ENCODE peak calls at places on chromosome 10, in four cellular contexts. D is HCT116, R is K562, A is HepG2. B is an unnamed sample.

GRCh38 chr10:11424456-11425287 is 186.8 kb downstream of the USP6NL start:
- DNase-seq in D (peak), R (peak), A (peak), B (peak)

GRCh38 chr10:59903871-59904270 is 2.5 kb downstream of the CCDC6 start:
- DNase-seq in D (no peak), R (no peak), A (no peak), B (no peak)

GRCh38 chr10:79628988-79629954 is 18.5 kb downstream of the SFTPA1 start:
- DNase-seq in D (no peak), R (no peak), A (peak), B (no peak)

GRCh38 chr10:122462533-122463465 is 1.4 kb downstream of the HTRA1 start:
- DNase-seq in D (no peak), R (no peak), A (no peak), B (peak)

GRCh38 chr10:27547482-27547881 is 43.4 kb downstream of the RAB18 start:
- DNase-seq in D (no peak), R (no peak), A (no peak), B (no peak)

GRCh38 chr10:79162861-79163662 is 94.3 kb downstream of the ZMIZ1 start:
- DNase-seq in D (no peak), R (no peak), A (no peak), B (no peak)

GRCh38 chr10:49053053-49053997 is 62.0 kb downstream of the VSTM4 start:
- DNase-seq in D (no peak), R (no peak), A (no peak), B (no peak)

GRCh38 chr10:132410779-132411532 is 14.0 kb downstream of the PWWP2B start:
- DNase-seq in D (no peak), R (no peak), A (no peak), B (peak)

GRCh38 chr10:131666091-131666490 is 234.7 kb upstream of the PPP2R2D start:
- DNase-seq in D (no peak), R (no peak), A (no peak), B (no peak)

GRCh38 chr10:8577681-8578080 is 523.2 kb downstream of the GATA3 start:
- DNase-seq in D (no peak), R (no peak), A (no peak), B (no peak)

DNA sequence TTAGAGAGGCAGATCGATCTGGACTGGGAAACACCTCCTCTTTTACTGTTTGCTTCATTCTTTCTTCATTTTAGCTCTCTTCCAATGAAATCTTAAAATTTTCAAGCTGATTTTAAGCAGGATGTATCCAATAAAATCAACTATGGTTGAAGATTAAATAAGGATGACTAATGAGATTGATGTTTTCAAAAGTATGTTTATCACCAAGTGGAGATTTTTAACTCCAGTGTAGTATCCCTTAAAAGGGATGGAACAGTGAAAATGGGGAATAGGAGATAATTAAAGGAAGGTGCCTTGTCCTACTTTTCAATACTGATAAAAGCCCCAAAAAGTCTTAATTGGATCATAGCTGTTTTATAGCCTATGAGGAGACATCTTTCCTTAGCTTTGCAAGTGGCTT is 11.6 kb upstream of the LIPF start:
- DNase-seq in D (no peak), R (no peak), A (no peak), B (no peak)
- TF ChIP-seq ELF1 in D (no peak), R (no peak), A (no peak), B (no peak)

DNA sequence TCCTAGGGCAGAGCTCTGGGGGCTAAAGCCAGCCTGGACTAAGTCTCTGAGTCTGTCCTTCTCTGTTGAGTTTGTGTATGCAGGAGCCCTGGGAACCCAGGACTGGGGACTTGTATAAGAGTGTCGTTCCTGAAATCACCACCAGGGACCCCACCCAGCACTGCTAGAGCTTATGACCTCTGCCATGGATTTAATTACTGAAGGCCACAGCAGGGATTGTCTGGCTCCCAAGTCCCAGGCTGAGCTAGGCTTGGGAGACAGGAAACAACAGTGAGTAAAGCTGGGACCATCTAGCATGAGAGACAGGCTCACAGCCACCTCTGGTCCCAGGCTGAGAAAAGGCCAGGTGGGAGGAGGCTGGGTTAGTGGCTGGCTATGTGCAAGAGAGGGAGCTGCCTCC is 1.4 kb upstream of the TSPAN15 start:
- DNase-seq in D (peak), R (peak), A (peak), B (peak)
- TF ChIP-seq MAX in D (no peak), R (no peak), A (no peak), B (no peak)

DNA sequence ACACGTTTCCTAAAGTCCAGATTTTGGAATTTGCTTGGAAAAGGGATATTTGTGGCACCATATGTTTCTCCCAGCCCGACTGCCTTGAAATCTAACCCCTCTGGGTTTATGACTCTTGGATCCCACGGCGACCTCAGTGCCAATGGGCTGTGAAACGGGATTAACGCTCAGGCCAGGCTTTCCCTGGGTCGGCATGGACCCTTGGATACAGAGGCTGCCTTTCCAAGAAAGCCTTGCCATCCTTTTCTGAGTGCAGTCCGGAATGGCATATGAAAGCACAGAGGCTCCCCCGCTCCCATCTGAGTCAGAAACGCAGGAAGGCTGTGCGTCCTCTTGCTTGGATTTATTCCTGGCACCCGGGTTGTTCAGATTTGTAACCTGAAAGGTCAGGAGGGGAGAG is 293.0 kb upstream of the HABP2 start:
- DNase-seq in D (no peak), R (no peak), A (no peak), B (no peak)
- TF ChIP-seq ELF1 in D (no peak), R (no peak), A (no peak), B (no peak)

DNA sequence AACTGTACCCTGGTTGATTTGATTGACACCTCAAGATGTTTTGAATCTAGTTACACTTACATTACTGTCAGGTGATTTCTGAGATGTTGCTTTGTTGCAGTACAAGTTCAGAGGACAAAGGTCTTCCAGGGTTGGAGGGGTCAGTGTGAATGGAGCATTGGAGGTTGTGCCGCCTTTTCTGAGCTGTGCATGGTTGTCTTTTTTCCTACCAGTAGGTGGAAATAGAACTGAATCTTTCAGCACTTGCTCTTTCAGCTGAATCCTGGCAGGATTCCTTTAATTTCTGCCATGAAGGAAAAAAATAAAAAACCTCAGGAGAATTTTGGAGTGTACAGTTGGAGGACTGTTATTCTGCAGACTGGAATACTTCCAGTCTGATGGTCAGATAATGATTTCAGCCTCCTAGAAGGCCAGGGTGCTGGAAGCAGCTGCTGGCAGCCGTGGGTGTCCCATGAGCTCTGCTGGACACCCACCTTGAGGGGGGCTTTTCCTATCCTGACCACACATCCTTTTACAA is 82.7 kb downstream of the PLCE1 start:
- DNase-seq in D (no peak), R (no peak), A (peak), B (peak)
- TF ChIP-seq MAX in D (no peak), R (no peak), A (no peak), B (no peak)

DNA sequence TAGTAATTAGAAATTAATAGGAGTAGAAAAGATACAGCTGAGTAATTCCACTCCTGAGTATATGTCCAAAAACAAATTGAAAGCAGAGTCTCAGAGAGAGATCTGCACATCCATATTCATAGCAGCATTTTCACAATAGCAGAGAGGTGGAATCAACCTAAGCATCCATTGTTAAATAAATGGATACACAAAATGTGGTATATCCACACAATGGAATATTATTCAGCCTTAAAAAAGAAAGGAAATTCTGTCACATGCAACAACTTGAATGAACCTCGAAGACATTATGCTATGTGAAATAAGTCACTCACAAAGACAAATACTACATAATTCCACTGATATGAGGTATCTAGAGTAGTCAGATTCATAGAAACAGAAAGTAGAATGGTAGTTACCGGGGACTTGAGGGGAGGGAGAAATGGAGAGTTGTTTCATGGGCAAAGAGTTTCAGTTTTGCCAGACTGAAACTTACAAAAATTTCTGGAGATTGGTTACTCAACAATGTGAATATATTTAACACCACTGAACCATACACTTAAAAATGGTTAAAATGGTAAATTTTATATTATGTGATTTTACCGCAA is 18.4 kb downstream of the VTI1A start:
- DNase-seq in D (no peak), R (no peak), A (no peak), B (no peak)
- TF ChIP-seq ELF1 in D (no peak), R (no peak), A (no peak), B (no peak)

GRCh38 chr10:5582736-5583135 is 58.0 kb downstream of the CALML3 start:
- DNase-seq in D (peak), R (peak), A (no peak), B (no peak)
- TF ChIP-seq MAX in D (no peak), R (no peak), A (no peak), B (no peak)

DNA sequence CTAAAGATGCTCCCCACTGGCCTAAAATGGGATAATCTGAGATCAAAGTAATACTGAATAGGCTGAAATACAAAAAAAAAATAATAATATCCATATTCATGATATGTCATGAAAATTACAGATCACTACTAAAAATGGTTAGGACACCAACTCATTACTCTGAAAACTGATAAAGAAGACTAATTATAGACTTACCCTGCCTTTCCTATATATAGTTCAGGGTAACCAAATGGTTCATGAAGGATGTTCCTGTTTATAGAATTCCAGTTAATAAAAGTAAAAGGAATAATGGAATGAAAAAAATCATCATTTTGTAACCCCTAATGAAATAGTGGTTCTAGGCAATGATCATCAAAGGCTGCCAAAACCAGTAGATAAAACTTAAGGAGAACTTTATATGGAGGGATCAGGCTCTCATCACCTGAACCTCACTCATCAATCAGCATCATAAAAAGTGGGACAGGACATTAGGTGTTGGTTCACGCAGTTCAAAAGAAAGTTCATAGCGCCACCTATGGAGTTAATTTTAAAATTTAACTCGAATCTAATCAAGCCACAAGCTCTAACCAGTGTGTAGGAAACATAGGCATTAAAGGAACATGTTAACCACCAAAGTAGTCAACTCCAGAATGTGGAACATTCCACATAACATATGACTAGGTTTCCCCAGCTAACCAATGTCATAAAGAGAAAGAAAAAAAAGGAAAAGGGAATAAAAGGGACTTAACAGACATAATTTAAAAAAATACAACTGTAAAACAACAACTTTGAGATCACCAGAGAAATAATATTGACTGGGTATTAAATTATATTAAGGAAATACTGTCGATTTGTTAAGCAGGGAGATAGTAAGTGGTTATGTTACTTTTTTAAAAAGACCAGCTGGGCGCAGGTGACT is 35.7 kb downstream of the P4HA1 start:
- DNase-seq in D (peak), R (peak), A (peak), B (peak)
- TF ChIP-seq ELF1 in D (no peak), R (no peak), A (no peak), B (no peak)

GRCh38 chr10:101216207-101216607 is 13.1 kb downstream of the LBX1 start:
- DNase-seq in D (no peak), R (no peak), A (no peak), B (peak)

GRCh38 chr10:101219137-101219945 is 9.9 kb downstream of the LBX1 start:
- DNase-seq in D (no peak), R (no peak), A (no peak), B (no peak)

GRCh38 chr10:101218423-101219136 is 10.7 kb downstream of the LBX1 start:
- DNase-seq in D (no peak), R (no peak), A (no peak), B (peak)

GRCh38 chr10:101216631-101217425 is 12.4 kb downstream of the LBX1 start:
- DNase-seq in D (no peak), R (no peak), A (no peak), B (no peak)

GRCh38 chr10:101217450-101218281 is 11.6 kb downstream of the LBX1 start:
- DNase-seq in D (no peak), R (peak), A (peak), B (peak)
- TF ChIP-seq MAX in D (no peak), R (peak), A (no peak), B (no peak)

GRCh38 chr10:84331091-84331490 is 2.7 kb downstream of the CCSER2 start:
- DNase-seq in D (no peak), R (no peak), A (no peak), B (no peak)
- TF ChIP-seq ELF1 in D (no peak), R (no peak), A (no peak), B (no peak)

DNA sequence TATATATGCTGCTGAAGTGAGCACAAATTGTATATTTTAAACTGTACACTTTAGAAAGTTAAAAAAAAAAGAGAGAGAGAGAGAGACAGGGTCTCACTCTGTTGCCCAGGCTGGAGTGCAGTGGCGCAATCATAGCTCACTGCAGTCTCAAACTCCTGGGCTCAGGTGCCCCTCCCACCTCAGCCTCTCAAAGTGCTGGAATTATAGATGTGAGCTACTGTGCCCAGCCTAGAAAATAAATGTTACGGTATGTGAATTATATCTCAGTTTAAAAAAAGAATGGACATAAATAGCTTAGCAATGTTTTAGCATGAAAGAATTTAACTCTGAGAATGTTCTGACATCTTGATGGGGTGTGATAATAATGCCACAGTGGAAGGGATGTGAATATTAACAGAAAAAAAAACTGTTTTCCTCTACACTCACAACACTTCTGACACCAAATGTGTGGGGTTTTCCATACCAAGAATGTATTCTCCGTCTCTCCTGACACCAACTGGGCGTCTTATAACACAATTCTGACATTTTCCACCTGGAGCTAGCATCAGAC is 162.1 kb downstream of the PLCE1 start:
- DNase-seq in D (no peak), R (no peak), A (no peak), B (no peak)
- TF ChIP-seq MAX in D (no peak), R (no peak), A (no peak), B (no peak)